ENCODE peak calls at places on chromosomes 4 and X, in four cellular contexts. T, N, V and H are unnamed samples.

GRCh38 chr4:171846232-171846631 is 33.0 kb downstream of the GALNTL6 start:
- DNase-seq in V (peak; percentile 50), N (no peak), T (no peak), H (peak; percentile 21)

GRCh38 chr4:142917678-142918077 is 71.6 kb upstream of the INPP4B start:
- DNase-seq in V (no peak), T (no peak), N (no peak), H (no peak)

GRCh38 chrX:100874240-100874798 is at the start of gene NOX1:
- DNase-seq in V (peak; percentile 36), T (no peak), N (no peak), H (no peak)

GRCh38 chrX:132676561-132677186 is 187.8 kb upstream of the MBNL3 start:
- DNase-seq in T (no peak), N (no peak), V (no peak), H (no peak)

GRCh38 chr4:42673084-42673429 is 16.2 kb upstream of the ATP8A1 start:
- DNase-seq in V (no peak), T (no peak), N (no peak), H (no peak)

GRCh38 chrX:74291577-74291963 is 12.4 kb upstream of the ZCCHC13 start:
- DNase-seq in V (no peak), T (no peak), N (no peak), H (no peak)

GRCh38 chr4:87633239-87633638 is 16.8 kb upstream of the DMP1 start:
- DNase-seq in N (no peak), T (no peak), V (no peak), H (no peak)

GRCh38 chrX:49976682-49977197 is 54.3 kb downstream of the CLCN5 start:
- DNase-seq in N (no peak), V (no peak), T (no peak), H (no peak)

GRCh38 chrX:108224727-108225455 is 133.3 kb downstream of the ATG4A start:
- DNase-seq in T (no peak), N (no peak), V (no peak), H (no peak)

GRCh38 chr4:10107111-10108091 is 9.2 kb downstream of the WDR1 start:
- DNase-seq in V (no peak), T (peak; percentile 71), N (no peak), H (no peak)

GRCh38 chr4:10111067-10111801 is 5.4 kb downstream of the WDR1 start:
- DNase-seq in N (no peak), T (no peak), V (no peak), H (no peak)

GRCh38 chr4:10109995-10110670 is 6.5 kb downstream of the WDR1 start:
- DNase-seq in N (no peak), T (no peak), V (no peak), H (no peak)

GRCh38 chr4:10108391-10108790 is 8.2 kb downstream of the WDR1 start:
- DNase-seq in V (no peak), T (no peak), N (no peak), H (no peak)

DNA sequence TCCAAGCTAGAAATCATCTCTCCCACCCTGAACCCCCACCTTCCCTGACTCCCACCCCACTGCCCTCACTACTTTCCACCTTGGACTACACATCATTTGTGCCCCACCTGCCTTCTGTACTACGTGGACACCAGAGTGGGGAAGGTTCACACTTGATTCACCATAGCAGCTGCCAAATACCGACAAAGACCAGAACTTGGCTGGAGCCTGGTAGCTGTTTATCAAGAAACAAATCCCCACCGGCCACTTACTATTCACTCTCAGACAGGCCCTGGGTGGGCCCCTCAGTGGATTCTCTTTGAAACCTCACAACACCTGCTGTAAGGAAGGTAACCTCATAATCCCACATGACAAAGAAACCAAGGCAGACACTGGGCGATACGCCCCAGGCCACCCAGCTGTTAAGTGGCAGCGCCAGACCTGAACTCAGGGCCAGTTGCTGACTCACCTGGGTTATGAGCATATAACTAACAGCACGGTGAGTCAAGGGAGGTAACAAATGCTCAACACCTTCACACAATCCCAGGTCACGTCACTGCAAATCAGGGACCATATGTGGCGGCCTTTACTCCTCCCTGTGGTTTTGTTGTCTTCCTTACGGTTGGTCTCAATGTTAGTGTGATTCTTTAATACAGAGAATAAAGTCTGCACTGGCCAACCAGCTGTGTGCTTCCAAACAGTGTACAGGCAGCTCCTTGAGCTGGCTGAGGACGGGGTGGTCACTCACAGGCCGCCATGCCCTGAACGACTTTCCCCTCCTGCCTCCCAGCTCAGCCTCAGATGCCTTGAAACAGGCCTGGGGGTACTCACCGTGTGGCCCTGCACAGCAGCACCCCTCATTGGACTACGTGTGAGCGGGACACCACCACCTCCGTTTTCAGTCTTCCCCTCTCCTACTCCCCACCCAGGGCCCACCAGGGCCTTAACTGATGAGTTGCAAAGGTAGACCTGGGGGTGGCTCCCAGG is 7.5 kb downstream of the WDR1 start:
- DNase-seq in T (no peak), V (peak; percentile 44), N (no peak), H (no peak)
- TF ChIP-seq POLR2A in T (no peak), V (no peak), N (no peak), H (no peak)

GRCh38 chr4:103099691-103100392 is at the start of gene BDH2:
- DNase-seq in N (no peak), V (peak; percentile 48), T (peak; percentile 81), H (no peak)
- TF ChIP-seq POLR2A in N (no peak), V (peak; percentile 39), T (peak; percentile 41), H (no peak)

DNA sequence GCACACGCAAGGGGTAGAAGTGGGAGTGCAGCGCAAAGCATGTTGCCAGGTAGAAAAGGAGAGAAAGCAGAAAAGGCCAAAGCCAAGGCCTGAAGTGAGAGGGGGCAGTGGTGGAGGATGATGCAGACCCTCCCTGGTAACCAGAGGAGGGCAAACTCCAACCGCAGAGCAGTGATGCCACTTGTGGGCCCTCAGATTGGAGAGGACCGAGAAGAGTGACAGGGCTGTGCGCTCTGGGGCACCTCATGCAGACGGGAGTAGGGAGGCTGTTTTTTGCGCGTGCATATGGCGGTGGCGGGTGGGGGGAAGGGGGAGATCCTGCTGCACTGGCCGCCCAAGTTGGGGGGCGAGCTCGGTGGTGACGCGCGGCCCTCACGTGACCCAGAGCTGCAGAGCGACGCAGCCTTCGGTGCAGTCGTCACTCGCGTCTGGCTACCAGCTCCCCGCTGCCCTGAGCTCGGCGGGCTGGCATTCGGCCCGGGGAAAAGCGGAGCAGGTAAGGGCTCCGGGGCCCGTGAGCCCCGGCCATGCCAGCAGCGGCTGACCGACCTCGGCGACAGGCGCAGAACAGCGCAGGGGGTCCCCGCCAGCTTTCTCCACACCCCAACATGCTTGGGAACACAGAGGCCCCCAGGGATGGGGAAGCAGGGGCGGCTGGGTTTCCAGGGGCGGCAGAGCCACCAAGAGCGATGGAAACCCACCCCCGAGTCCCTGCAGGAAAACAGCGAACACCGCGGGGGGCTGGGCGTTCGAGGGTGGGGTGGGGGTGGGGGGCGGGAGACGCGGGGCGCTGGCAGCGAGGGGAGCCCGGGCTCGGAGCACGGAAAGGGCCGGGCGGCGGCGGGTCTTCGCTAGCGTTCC is at the start of gene BEX3:
- DNase-seq in V (peak; percentile 47), T (peak; percentile 80), N (peak; percentile 64), H (peak; percentile 46)
- TF ChIP-seq POLR2A in V (peak; percentile 54), T (peak; percentile 45), N (no peak), H (peak; percentile 61)

GRCh38 chr4:89889289-89889688 is 5.4 kb upstream of the MMRN1 start:
- DNase-seq in N (no peak), T (no peak), V (no peak), H (no peak)
- TF ChIP-seq POLR2A in N (no peak), T (no peak), V (no peak), H (no peak)

DNA sequence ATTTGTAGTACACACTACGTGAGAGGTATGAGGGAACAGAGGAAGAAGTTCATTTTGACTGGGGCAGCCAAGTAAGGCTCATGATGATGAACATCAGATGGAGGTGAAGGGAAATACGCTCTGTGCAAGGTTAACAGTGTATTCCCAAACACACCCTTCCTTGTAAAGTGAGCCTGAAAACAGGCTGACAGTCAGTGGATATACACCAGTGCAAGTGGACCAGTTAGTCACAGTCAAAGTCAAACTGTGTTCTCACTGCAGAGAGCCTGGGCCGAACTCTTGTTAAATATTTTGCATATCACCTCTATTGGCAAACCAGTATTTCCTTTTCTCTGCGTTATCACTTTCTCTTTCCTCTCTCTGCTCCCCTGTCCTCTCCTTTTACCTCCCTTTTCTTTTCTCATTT is 23.4 kb upstream of the RHOH start:
- DNase-seq in T (no peak), V (no peak), N (no peak), H (no peak)
- TF ChIP-seq POLR2A in T (no peak), V (no peak), N (no peak), H (no peak)

DNA sequence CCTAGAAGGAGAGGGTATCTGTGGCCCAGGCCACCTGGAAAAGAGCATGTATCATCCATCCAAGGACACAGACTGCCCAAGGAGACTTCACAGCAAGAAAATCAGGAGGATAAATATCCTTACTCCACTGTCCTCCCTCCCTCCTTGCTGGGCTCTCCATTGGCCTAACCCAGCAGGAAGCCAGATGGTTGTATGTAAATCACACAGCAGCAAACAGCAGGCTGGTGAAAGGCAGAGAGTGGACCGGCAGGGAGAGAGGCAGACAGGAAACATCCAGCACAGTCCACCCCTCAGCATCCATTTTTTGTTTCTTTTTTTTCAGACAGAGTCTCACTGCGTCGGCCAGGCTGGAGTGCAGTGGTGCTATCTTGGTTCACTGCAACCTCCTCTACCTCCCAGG is 17.5 kb downstream of the TXK start:
- DNase-seq in N (no peak), V (no peak), T (no peak), H (no peak)
- TF ChIP-seq POLR2A in N (no peak), V (no peak), T (no peak), H (no peak)

GRCh38 chr4:100557306-100557705 is 39.5 kb upstream of the EMCN start:
- DNase-seq in T (no peak), V (no peak), N (no peak), H (no peak)

DNA sequence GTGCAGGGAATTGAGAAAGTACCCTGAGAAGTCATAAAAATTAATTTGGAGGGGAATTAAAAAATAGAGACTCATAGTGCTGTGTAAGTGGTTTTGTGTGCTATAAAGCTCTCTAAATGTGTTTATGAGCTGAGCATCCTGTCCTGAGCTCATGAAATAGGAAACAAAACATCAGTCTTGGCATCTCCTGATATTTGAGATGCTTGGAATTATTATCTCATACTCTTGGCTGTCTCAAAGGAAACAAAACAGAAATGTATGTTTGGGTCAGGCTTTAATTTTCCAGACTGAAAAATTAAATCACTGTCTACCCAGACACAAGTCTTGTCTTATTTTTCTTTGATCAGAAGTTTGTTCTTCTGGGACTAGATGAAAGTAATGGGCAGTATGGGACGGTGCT is 38.0 kb upstream of the EMCN start:
- DNase-seq in V (no peak), T (no peak), N (no peak), H (no peak)
- TF ChIP-seq POLR2A in V (no peak), T (no peak), N (no peak), H (no peak)